ENCODE peak calls at places on chromosomes 1 and 21, in seven cellular contexts. F is HAP-1, X is tibial artery, G is RWPE2, Z is iPS DF 6.9, T is OCI-LY7, A is pancreas. P is an unnamed sample.

GRCh38 chr1:13513885-13514546 is at the start of gene LRRC38:
- DNase-seq in X (no peak), T (no peak), G (no peak), F (peak; percentile 52), Z (no peak), A (no peak), P (no peak)

GRCh38 chr1:41749992-41750745 is 168.6 kb downstream of the HIVEP3 start:
- DNase-seq in Z (no peak), T (peak; percentile 25), G (no peak), X (peak; percentile 13), F (no peak), A (no peak), P (no peak)

GRCh38 chr1:15469836-15470495 is 5.9 kb upstream of the CELA2B start:
- DNase-seq in T (no peak), Z (no peak), A (no peak), X (no peak), G (no peak), F (no peak), P (no peak)

GRCh38 chr21:45335151-45335760 is 47.6 kb upstream of the POFUT2 start:
- DNase-seq in Z (no peak), F (no peak), G (peak; percentile 32), T (no peak), X (peak; percentile 62), A (no peak), P (no peak)

GRCh38 chr1:86062458-86062857 is 94.1 kb downstream of the COL24A1 start:
- DNase-seq in T (no peak), G (no peak), X (no peak), A (no peak), Z (no peak), F (no peak), P (no peak)

GRCh38 chr1:71093938-71094337 is 13.1 kb upstream of the ZRANB2 start:
- DNase-seq in G (no peak), T (no peak), F (no peak), A (no peak), Z (no peak), X (no peak), P (no peak)

GRCh38 chr1:167627865-167628641 is 2.0 kb upstream of the RCSD1 start:
- DNase-seq in T (peak; percentile 96), F (no peak), G (no peak), X (no peak), A (no peak), Z (no peak), P (peak; percentile 79)

GRCh38 chr1:182207300-182207699 is 145.8 kb upstream of the ZNF648 start:
- DNase-seq in A (no peak), F (no peak), T (no peak), G (no peak), Z (no peak), X (no peak), P (no peak)

GRCh38 chr1:234983554-234983911 is 145.1 kb downstream of the TOMM20 start:
- DNase-seq in A (no peak), T (no peak), F (no peak), X (no peak), G (no peak), Z (no peak), P (no peak)

GRCh38 chr1:19563336-19564097 is 78.2 kb upstream of the CAPZB start:
- DNase-seq in Z (no peak), X (peak; percentile 83), A (peak; percentile 13), G (no peak), F (no peak), T (no peak), P (no peak)

GRCh38 chr1:244964112-244964971 is 100.0 kb upstream of the HNRNPU start:
- DNase-seq in G (no peak), F (no peak), T (no peak), A (no peak), X (no peak), Z (no peak), P (peak; percentile 1)

GRCh38 chr1:154478639-154479038 is 23.4 kb upstream of the TDRD10 start:
- DNase-seq in F (no peak), Z (no peak), A (no peak), T (peak; percentile 79), X (no peak), G (no peak), P (no peak)

GRCh38 chr1:33971018-33971710 is 107.3 kb downstream of the HMGB4 start:
- DNase-seq in A (no peak), X (peak; percentile 67), G (no peak), Z (no peak), F (no peak), T (no peak), P (peak; percentile 19)

GRCh38 chr1:50970508-50970885 is 452 bp downstream of the CDKN2C start:
- DNase-seq in X (no peak), G (no peak), T (no peak), Z (no peak), F (no peak), A (no peak), P (no peak)

GRCh38 chr1:30868833-30869435 is 39.6 kb downstream of the SDC3 start:
- DNase-seq in G (no peak), X (no peak), T (no peak), Z (no peak), A (no peak), F (no peak), P (no peak)

GRCh38 chr1:101203812-101204540 is 32.8 kb upstream of the S1PR1 start:
- DNase-seq in F (peak; percentile 27), A (no peak), Z (no peak), T (no peak), G (no peak), X (no peak), P (no peak)

GRCh38 chr1:247047260-247047659 is 31.4 kb downstream of the ZNF670 start:
- DNase-seq in F (no peak), X (no peak), T (no peak), G (no peak), Z (no peak), A (no peak), P (no peak)

GRCh38 chr1:247043406-247043805 is 35.2 kb downstream of the ZNF670 start:
- DNase-seq in F (no peak), T (no peak), A (no peak), G (no peak), X (no peak), Z (no peak), P (no peak)

DNA sequence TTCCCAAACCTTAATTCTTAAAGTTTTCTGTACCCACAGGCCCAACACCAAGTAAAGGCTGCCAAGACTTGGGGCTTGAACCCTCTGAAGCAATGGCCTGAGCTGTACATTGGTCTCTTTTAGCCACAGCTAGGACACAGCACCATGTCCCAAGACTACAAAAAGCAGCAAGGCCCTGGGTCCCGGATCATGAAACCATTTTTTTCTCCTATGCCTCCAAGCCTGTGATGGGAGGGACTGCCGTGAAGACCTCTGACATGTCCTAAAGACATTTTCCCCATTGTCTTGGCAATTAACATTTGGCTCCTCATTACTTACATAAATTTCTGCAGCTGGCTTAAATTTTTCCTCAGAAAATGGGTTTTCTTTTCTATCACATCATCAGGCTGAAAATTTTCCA is 30.9 kb downstream of the ZNF670 start:
- DNase-seq in Z (no peak), G (no peak), A (no peak), X (no peak), F (no peak), T (no peak), P (no peak)
- H3K9me3 ChIP-seq in Z (peaks cover 20% of the 10 kb centered on the region), G (peaks cover 7% of the 10 kb centered on the region), A (no peaks in the 10 kb centered on the region), X (no peaks in the 10 kb centered on the region), F (peaks cover 42% of the 10 kb centered on the region), T (peaks cover 58% of the 10 kb centered on the region), P (peaks cover 46% of the 10 kb centered on the region)

GRCh38 chr1:6081901-6082300 is 36.2 kb downstream of the KCNAB2 start:
- DNase-seq in T (no peak), A (no peak), Z (no peak), X (no peak), G (no peak), F (no peak), P (no peak)

GRCh38 chr1:6083385-6083784 is 37.7 kb downstream of the KCNAB2 start:
- DNase-seq in F (no peak), G (no peak), T (no peak), X (no peak), Z (no peak), A (no peak), P (no peak)

GRCh38 chr1:6083801-6084467 is 38.2 kb downstream of the KCNAB2 start:
- DNase-seq in A (no peak), X (no peak), T (no peak), G (no peak), F (no peak), Z (no peak), P (no peak)

GRCh38 chr1:6080469-6080868 is 34.8 kb downstream of the KCNAB2 start:
- DNase-seq in F (no peak), A (no peak), T (no peak), X (no peak), Z (no peak), G (no peak), P (no peak)

GRCh38 chr1:6082430-6082971 is 36.8 kb downstream of the KCNAB2 start:
- DNase-seq in X (no peak), F (no peak), Z (no peak), A (no peak), T (no peak), G (no peak), P (no peak)
- H3K4me1 ChIP-seq in X (no peaks in the 10 kb centered on the region), F (peaks cover 2% of the 10 kb centered on the region), Z (peaks cover 2% of the 10 kb centered on the region), A (no peaks in the 10 kb centered on the region), T (no peaks in the 10 kb centered on the region), G (no peaks in the 10 kb centered on the region), P (no peaks in the 10 kb centered on the region)

DNA sequence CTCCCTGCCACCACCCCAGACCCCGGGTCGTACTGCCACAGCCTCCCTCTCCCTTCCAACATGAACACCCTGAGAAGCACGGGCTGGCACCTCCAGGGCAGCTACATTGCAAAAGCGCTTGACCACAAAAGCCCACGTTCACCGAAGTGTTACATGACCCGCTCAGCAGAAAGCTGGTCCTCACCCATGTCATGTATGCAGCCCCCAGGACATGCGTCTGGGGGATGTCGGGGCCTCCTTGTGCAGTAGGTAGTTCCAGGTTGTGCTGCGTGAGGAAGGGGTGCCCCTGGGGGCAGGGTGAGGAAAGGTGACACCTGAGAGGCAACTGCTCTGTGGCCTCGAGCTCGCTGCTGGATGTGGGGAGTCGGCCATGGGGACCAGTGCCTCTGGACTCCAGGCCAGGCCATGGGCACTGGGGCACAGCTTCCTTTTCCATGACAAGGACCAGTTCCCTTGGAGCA is 102.0 kb upstream of the C1orf174 start:
- DNase-seq in A (no peak), Z (no peak), T (no peak), G (no peak), F (no peak), X (peak; percentile 46), P (no peak)
- H3K9me3 ChIP-seq in A (no peaks in the 10 kb centered on the region), Z (peaks cover 17% of the 10 kb centered on the region), T (peaks cover 17% of the 10 kb centered on the region), G (no peaks in the 10 kb centered on the region), F (no peaks in the 10 kb centered on the region), X (no peaks in the 10 kb centered on the region), P (no peaks in the 10 kb centered on the region)

DNA sequence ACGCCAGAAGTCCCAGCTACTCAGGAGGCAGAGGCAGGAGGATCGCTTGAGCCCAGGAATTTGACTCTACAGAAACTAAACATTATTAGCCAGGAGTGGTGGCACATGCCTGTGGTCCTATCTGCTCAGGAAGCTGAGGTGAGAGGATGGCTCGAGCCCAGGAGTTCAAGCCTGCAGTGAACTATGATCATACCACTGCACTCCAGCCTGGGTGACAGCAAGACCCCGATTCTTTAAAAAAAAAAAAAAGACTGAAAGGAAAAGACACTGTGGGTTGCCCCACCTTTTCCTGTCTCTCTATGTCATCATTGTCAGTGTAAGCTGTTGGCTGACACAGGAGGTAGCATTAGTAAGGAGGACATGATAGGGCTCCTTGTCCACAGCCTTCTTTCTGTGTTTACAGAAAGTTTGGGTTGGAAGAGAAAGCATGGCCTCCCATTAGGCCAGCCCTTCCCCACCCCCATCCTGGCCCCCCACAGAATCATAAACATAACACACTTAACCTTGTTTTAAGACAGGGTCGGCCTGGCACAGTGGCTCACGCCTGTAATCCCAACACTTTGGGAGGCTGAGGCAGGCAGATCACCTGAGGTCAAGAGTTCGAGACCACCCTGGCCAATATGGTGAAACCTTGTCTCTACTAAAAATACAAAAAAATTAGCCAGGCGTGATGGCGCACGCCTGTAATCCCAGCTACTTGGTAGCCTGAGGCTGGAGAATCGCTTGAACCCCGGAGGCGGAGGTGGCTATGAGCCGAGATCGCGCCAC is 20.6 kb upstream of the RCAN3 start:
- DNase-seq in T (peak; percentile 49), Z (no peak), A (no peak), F (no peak), X (no peak), G (no peak), P (peak; percentile 60)
- H3K4me1 ChIP-seq in T (peaks cover 34% of the 10 kb centered on the region), Z (no peaks in the 10 kb centered on the region), A (peaks cover 5% of the 10 kb centered on the region), F (no peaks in the 10 kb centered on the region), X (no peaks in the 10 kb centered on the region), G (no peaks in the 10 kb centered on the region), P (peaks cover 73% of the 10 kb centered on the region)

P was measured in CD8-positive, alpha-beta memory T cell.